ENCODE peak calls at places on chromosome 12, in five cellular contexts. Q, T, V, C and N are unnamed samples.

GRCh38 chr12:1791104-1791927 is 29.0 kb upstream of the LRTM2 start:
- DNase-seq in C (peak; percentile 72), Q (peak; percentile 71), V (peak; percentile 81), T (peak; percentile 61), N (peak; percentile 84)

GRCh38 chr12:52506858-52507715 is 13.1 kb downstream of the KRT5 start:
- DNase-seq in Q (peak; percentile 59), T (peak; percentile 35), V (peak; percentile 85), C (peak; percentile 72), N (peak; percentile 49)

GRCh38 chr12:6269986-6270385 is 40.5 kb upstream of the PLEKHG6 start:
- DNase-seq in C (no peak), Q (no peak), T (no peak), V (no peak), N (no peak)

GRCh38 chr12:46964496-46965098 is 114.8 kb upstream of the PCED1B start:
- DNase-seq in T (no peak), Q (no peak), C (no peak), V (peak; percentile 59), N (peak; percentile 60)

GRCh38 chr12:132275110-132275531 is 54.3 kb downstream of the GALNT9 start:
- DNase-seq in T (peak; percentile 43), V (peak; percentile 39), C (peak; percentile 92), Q (no peak), N (peak; percentile 43)

GRCh38 chr12:113086249-113087164 is 30.0 kb downstream of the DTX1 start:
- DNase-seq in C (no peak), Q (no peak), T (no peak), V (no peak), N (peak; percentile 64)

GRCh38 chr12:29157486-29157946 is 8.4 kb downstream of the FAR2 start:
- DNase-seq in V (peak; percentile 88), Q (no peak), C (peak; percentile 68), T (no peak), N (peak; percentile 78)

GRCh38 chr12:51321882-51322281 is 2.1 kb downstream of the BIN2 start:
- DNase-seq in C (peak; percentile 19), V (no peak), Q (no peak), T (no peak), N (no peak)

GRCh38 chr12:4909734-4910501 is at the start of gene KCNA1:
- DNase-seq in V (peak; percentile 8), T (peak; percentile 57), Q (peak; percentile 82), C (no peak), N (peak; percentile 13)

GRCh38 chr12:121441555-121441954 is 41.6 kb downstream of the RNF34 start:
- DNase-seq in Q (peak; percentile 5), V (peak; percentile 18), T (no peak), C (peak; percentile 55), N (no peak)

GRCh38 chr12:106079148-106079738 is 59.5 kb downstream of the NUAK1 start:
- DNase-seq in C (no peak), T (no peak), Q (no peak), V (no peak), N (no peak)

GRCh38 chr12:120290541-120291312 is 976 bp downstream of the RNU4-2 start:
- DNase-seq in T (no peak), V (no peak), C (no peak), Q (peak; percentile 67), N (peak; percentile 8)

GRCh38 chr12:7354521-7354920 is 50.6 kb downstream of the ACSM4 start:
- DNase-seq in T (no peak), Q (no peak), V (peak; percentile 25), C (peak; percentile 27), N (peak; percentile 45)

GRCh38 chr12:28824193-28824846 is 324.8 kb upstream of the FAR2 start:
- DNase-seq in V (no peak), C (no peak), Q (no peak), T (no peak), N (no peak)

GRCh38 chr12:48358937-48359509 is 8.3 kb upstream of the ZNF641 start:
- DNase-seq in T (no peak), Q (no peak), C (no peak), V (no peak), N (no peak)